ENCODE peak calls at places on chromosomes 6 and 20, in four cellular contexts. L is suprapubic skin, F is heart left ventricle, Z is adrenal gland. W is an unnamed sample.

GRCh38 chr6:27441001-27441400 is 31.9 kb downstream of the ZNF184 start:
- DNase-seq in L (no peak), F (no peak), Z (no peak), W (no peak)

GRCh38 chr6:38187285-38187684 is 367.8 kb downstream of the ZFAND3 start:
- DNase-seq in L (peak), F (no peak), Z (no peak), W (no peak)

GRCh38 chr20:48422242-48422960 is 405.4 kb downstream of the PREX1 start:
- DNase-seq in L (no peak), F (no peak), Z (no peak), W (no peak)

GRCh38 chr6:150874184-150874583 is 8.7 kb downstream of the MTHFD1L start:
- DNase-seq in L (peak), F (no peak), Z (no peak), W (no peak)

GRCh38 chr6:143410859-143411270 is 39.6 kb downstream of the ADAT2 start:
- DNase-seq in L (no peak), F (no peak), Z (no peak), W (no peak)

GRCh38 chr6:4752068-4752467 is 24.1 kb upstream of the CDYL start:
- DNase-seq in L (no peak), F (no peak), Z (no peak), W (no peak)

GRCh38 chr6:159969204-159969912 is 476 bp downstream of the IGF2R start:
- DNase-seq in L (no peak), F (peak), Z (peak), W (no peak)

GRCh38 chr20:43666376-43667328 is at the start of gene MYBL2:
- DNase-seq in L (no peak), F (no peak), Z (peak), W (no peak)

GRCh38 chr6:52361347-52361944 is 505 bp upstream of the PAQR8 start:
- DNase-seq in L (no peak), F (peak), Z (peak), W (peak)

GRCh38 chr6:151723152-151723551 is 84.3 kb upstream of the ESR1 start:
- DNase-seq in L (no peak), F (no peak), Z (no peak), W (no peak)

GRCh38 chr20:50745634-50746137 is 14.3 kb downstream of the PARD6B start:
- DNase-seq in L (no peak), F (no peak), Z (no peak), W (no peak)

GRCh38 chr6:28586273-28586672 is 60.6 kb downstream of the GPX5 start:
- DNase-seq in L (no peak), F (no peak), Z (no peak), W (no peak)

GRCh38 chr6:131213501-131213990 is 78.3 kb downstream of the AKAP7 start:
- DNase-seq in L (no peak), F (no peak), Z (no peak), W (no peak)

GRCh38 chr6:109075934-109076333 is 18.7 kb downstream of the SESN1 start:
- DNase-seq in L (no peak), F (no peak), Z (no peak), W (no peak)

GRCh38 chr20:39117486-39117885 is 155.3 kb downstream of the DHX35 start:
- DNase-seq in L (no peak), F (no peak), Z (no peak), W (no peak)

GRCh38 chr6:30830438-30830837 is 53.9 kb upstream of the DDR1 start:
- DNase-seq in L (no peak), F (no peak), Z (no peak), W (no peak)

GRCh38 chr6:30826961-30827342 is 57.4 kb upstream of the DDR1 start:
- DNase-seq in L (no peak), F (no peak), Z (no peak), W (no peak)

GRCh38 chr6:30829639-30830250 is 54.6 kb upstream of the DDR1 start:
- DNase-seq in L (no peak), F (no peak), Z (no peak), W (no peak)

GRCh38 chr6:30828027-30828962 is 56.0 kb upstream of the DDR1 start:
- DNase-seq in L (peak), F (peak), Z (peak), W (peak)

GRCh38 chr6:30829016-30829415 is 55.3 kb upstream of the DDR1 start:
- DNase-seq in L (no peak), F (no peak), Z (no peak), W (no peak)
- H3K27ac ChIP-seq in L (peak), F (peak), Z (peak), W (peak)

GRCh38 chr6:73328790-73329189 is 25.3 kb downstream of the DPPA5 start:
- DNase-seq in L (no peak), F (no peak), Z (no peak), W (no peak)
- TF ChIP-seq CTCF in L (no peak), F (no peak), Z (no peak), W (no peak)

GRCh38 chr20:25038591-25039015 is 19.3 kb downstream of the ACSS1 start:
- DNase-seq in L (no peak), F (peak), Z (no peak), W (no peak)
- H3K27ac ChIP-seq in L (peak), F (peak), Z (peak), W (peak)

GRCh38 chr6:34535199-34535598 is 20.9 kb downstream of the SPDEF start:
- DNase-seq in L (no peak), F (no peak), Z (no peak), W (no peak)
- TF ChIP-seq CTCF in L (no peak), F (no peak), Z (no peak), W (no peak)

DNA sequence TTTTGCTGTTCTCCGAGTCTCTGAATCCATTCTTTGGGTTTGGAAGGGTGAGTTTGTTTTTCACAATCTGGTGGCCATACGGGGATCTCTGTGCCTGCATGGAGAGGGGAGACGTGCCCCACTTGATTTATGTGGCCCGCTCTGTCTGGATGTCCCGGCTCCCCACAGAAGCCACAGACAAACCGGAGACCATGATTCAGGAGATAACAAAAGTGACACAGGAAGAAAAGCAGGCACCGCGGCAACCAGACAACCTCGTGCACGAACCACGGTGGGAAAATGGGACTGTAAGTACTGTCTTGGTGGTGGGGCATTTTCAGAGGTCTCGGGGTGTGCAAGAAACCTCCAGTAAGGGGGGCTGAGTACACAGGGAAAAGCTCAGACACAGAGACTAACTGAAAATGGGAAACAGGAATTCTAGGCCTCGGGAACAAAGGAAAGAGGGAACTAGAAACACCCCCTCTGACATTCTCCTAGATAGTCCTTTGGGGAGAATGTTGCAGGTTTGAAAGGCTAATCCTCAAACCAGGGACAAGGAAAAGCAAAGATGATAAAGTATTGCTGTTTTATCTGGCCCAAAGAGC is 22.1 kb upstream of the ZNF318 start:
- DNase-seq in L (no peak), F (no peak), Z (no peak), W (no peak)
- H3K27ac ChIP-seq in L (no peak), F (no peak), Z (no peak), W (no peak)

GRCh38 chr20:10263385-10264165 is 44.9 kb downstream of the SNAP25 start:
- DNase-seq in L (no peak), F (no peak), Z (no peak), W (no peak)
- TF ChIP-seq CTCF in L (no peak), F (no peak), Z (no peak), W (no peak)

GRCh38 chr6:21633511-21634109 is 40.1 kb downstream of the SOX4 start:
- DNase-seq in L (no peak), F (no peak), Z (no peak), W (no peak)
- H3K27ac ChIP-seq in L (no peak), F (no peak), Z (no peak), W (no peak)

W was measured in ascending aorta.